ENCODE peak calls at places on chromosomes 11 and 22, in nine cellular contexts. V is brain microvascular endothelial cell; U is PC-3; K is CD8-positive, alpha-beta memory T cell; F is body of pancreas; E is upper lobe of right lung; Y is PC-9; M is cardiac muscle cell; G is iPS DF 6.9. R is an unnamed sample.

GRCh38 chr22:50733521-50734342 is 4.3 kb upstream of the ACR start:
- DNase-seq in V (no peak), U (no peak), K (no peak), F (no peak), E (peak; percentile 55), Y (no peak), M (no peak), G (no peak), R (no peak)

GRCh38 chr22:19730662-19731360 is 7.5 kb downstream of the GP1BB start:
- DNase-seq in V (peak; percentile 43), U (peak; percentile 73), K (peak; percentile 71), F (peak; percentile 81), E (peak; percentile 91), Y (no peak), M (peak; percentile 91), G (no peak), R (peak; percentile 85)

GRCh38 chr11:69330330-69330729 is 36.4 kb downstream of the MYEOV start:
- DNase-seq in V (no peak), U (no peak), K (no peak), F (no peak), E (no peak), Y (no peak), M (no peak), G (no peak), R (no peak)

GRCh38 chr11:85827768-85828639 is 17.1 kb upstream of the SYTL2 start:
- DNase-seq in V (peak; percentile 84), U (peak; percentile 97), K (peak; percentile 67), F (no peak), E (no peak), Y (peak; percentile 99), M (peak; percentile 20), G (no peak), R (peak; percentile 71)

GRCh38 chr11:450809-451451 is 851 bp downstream of the PTDSS2 start:
- DNase-seq in V (peak; percentile 60), U (peak; percentile 55), K (peak; percentile 85), F (peak; percentile 76), E (peak; percentile 86), Y (peak; percentile 52), M (peak; percentile 70), G (no peak), R (peak; percentile 53)

GRCh38 chr11:74687237-74688005 is 43.8 kb downstream of the CHRDL2 start:
- DNase-seq in V (no peak), U (peak; percentile 22), K (no peak), F (no peak), E (peak; percentile 30), Y (no peak), M (no peak), G (no peak), R (no peak)

GRCh38 chr22:23315341-23315917 is 135.1 kb downstream of the BCR start:
- DNase-seq in V (peak; percentile 66), U (peak; percentile 35), K (peak; percentile 13), F (peak; percentile 56), E (peak; percentile 80), Y (no peak), M (peak; percentile 69), G (no peak), R (peak; percentile 39)

GRCh38 chr11:94563176-94563847 is 3.9 kb upstream of the PIWIL4 start:
- DNase-seq in V (peak; percentile 59), U (peak; percentile 76), K (no peak), F (no peak), E (no peak), Y (peak; percentile 59), M (peak; percentile 45), G (no peak), R (no peak)

GRCh38 chr11:78770931-78771330 is 196.3 kb upstream of the NARS2 start:
- DNase-seq in V (no peak), U (no peak), K (no peak), F (no peak), E (no peak), Y (no peak), M (no peak), G (no peak), R (no peak)

GRCh38 chr11:46529086-46529905 is 64.5 kb downstream of the AMBRA1 start:
- DNase-seq in V (peak; percentile 45), U (peak; percentile 65), K (peak; percentile 62), F (peak; percentile 64), E (peak; percentile 67), Y (peak; percentile 43), M (peak; percentile 81), G (peak; percentile 64), R (peak; percentile 53)

GRCh38 chr11:87879118-87879517 is 296.1 kb downstream of the RAB38 start:
- DNase-seq in V (peak; percentile 43), U (peak; percentile 63), K (no peak), F (no peak), E (no peak), Y (no peak), M (no peak), G (no peak), R (no peak)

GRCh38 chr22:46104170-46104880 is 46.0 kb upstream of the PPARA start:
- DNase-seq in V (no peak), U (no peak), K (no peak), F (peak; percentile 87), E (no peak), Y (no peak), M (no peak), G (no peak), R (no peak)

GRCh38 chr22:20224917-20225692 is 43.0 kb downstream of the RTN4R start:
- DNase-seq in V (no peak), U (no peak), K (no peak), F (no peak), E (no peak), Y (no peak), M (no peak), G (no peak), R (no peak)

DNA sequence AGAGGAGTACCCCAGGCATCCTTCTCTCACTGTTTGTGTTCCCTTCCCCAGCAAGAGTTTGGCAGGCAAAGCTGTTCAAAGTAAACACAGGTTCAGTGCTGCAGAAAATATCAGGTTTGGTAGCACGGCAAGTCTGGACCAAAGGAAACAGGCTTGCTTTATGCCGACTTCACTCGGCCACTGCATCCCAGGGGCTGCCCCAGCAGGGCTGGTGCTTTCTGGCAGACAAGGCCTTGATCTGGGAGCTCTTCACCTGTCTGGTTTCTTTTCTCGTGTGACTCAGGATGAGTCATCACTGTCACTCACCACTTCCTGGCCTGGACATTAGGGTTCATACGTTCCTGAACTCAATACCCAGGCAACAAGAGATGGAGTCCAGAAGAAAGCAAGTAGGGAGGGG is 52.6 kb upstream of the NAV2 start:
- DNase-seq in V (peak; percentile 70), U (peak; percentile 97), K (peak; percentile 2), F (no peak), E (no peak), Y (peak; percentile 92), M (no peak), G (no peak), R (no peak)
- H3K27ac ChIP-seq in V (no peak overlapping the region), U (peak overlapping the region; percentile 51), K (no peak overlapping the region), F (no peak overlapping the region), E (no peak overlapping the region), Y (peak overlapping the region; percentile 63), M (no peak overlapping the region), G (no peak overlapping the region), R (no peak overlapping the region)

GRCh38 chr22:18068381-18068988 is 9.3 kb upstream of the PEX26 start:
- DNase-seq in V (no peak), U (no peak), K (no peak), F (no peak), E (peak; percentile 10), Y (no peak), M (peak; percentile 61), G (no peak), R (no peak)

GRCh38 chr22:18067548-18068341 is 10.0 kb upstream of the PEX26 start:
- DNase-seq in V (no peak), U (no peak), K (no peak), F (no peak), E (peak; percentile 47), Y (no peak), M (no peak), G (no peak), R (no peak)

GRCh38 chr22:18070041-18070440 is 7.7 kb upstream of the PEX26 start:
- DNase-seq in V (no peak), U (no peak), K (no peak), F (no peak), E (no peak), Y (no peak), M (no peak), G (no peak), R (no peak)

GRCh38 chr22:18070556-18071306 is 7.1 kb upstream of the PEX26 start:
- DNase-seq in V (no peak), U (peak; percentile 46), K (no peak), F (no peak), E (peak; percentile 25), Y (no peak), M (no peak), G (no peak), R (no peak)

DNA sequence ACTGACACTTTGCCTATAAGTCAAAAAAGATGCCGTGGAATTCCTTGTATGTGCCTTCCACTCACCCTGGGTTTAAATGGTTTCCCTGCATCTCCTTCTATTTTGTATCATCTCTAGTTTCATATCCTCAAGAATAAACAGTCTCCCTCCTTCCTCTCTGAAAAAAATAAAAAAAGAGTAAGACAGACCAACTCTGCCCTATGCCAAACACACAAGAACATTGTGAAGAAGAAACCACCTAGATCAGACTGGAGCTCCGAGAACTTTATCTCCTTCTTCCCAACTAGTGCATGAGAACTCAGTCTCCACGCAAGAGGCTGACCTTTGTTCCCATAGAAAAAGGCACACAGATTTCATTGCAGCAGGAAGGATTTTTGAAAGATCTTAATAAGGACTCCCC is 8.8 kb upstream of the PEX26 start:
- DNase-seq in V (no peak), U (no peak), K (no peak), F (no peak), E (peak; percentile 0), Y (no peak), M (no peak), G (no peak), R (no peak)
- H3K36me3 ChIP-seq in V (no peaks in the 10 kb centered on the region), U (no peaks in the 10 kb centered on the region), K (no peaks in the 10 kb centered on the region), F (no peaks in the 10 kb centered on the region), E (no peaks in the 10 kb centered on the region), Y (no peaks in the 10 kb centered on the region), M (no peaks in the 10 kb centered on the region), G (no peaks in the 10 kb centered on the region), R (no peaks in the 10 kb centered on the region)

GRCh38 chr11:66336234-66337102 is at the start of gene RIN1:
- DNase-seq in V (peak; percentile 98), U (peak; percentile 95), K (peak; percentile 57), F (peak; percentile 75), E (peak; percentile 78), Y (peak; percentile 92), M (peak; percentile 58), G (no peak), R (no peak)
- H3K27ac ChIP-seq in V (peak within 1 kb of the TSS; percentile 97), U (peak within 1 kb of the TSS; percentile 96), K (peak within 1 kb of the TSS; percentile 6), F (peak within 1 kb of the TSS; percentile 31), E (peak within 1 kb of the TSS; percentile 75), Y (peak within 1 kb of the TSS; percentile 65), M (peak within 1 kb of the TSS; percentile 14), G (no peak within 1 kb of the TSS), R (peak within 1 kb of the TSS; percentile 70)

DNA sequence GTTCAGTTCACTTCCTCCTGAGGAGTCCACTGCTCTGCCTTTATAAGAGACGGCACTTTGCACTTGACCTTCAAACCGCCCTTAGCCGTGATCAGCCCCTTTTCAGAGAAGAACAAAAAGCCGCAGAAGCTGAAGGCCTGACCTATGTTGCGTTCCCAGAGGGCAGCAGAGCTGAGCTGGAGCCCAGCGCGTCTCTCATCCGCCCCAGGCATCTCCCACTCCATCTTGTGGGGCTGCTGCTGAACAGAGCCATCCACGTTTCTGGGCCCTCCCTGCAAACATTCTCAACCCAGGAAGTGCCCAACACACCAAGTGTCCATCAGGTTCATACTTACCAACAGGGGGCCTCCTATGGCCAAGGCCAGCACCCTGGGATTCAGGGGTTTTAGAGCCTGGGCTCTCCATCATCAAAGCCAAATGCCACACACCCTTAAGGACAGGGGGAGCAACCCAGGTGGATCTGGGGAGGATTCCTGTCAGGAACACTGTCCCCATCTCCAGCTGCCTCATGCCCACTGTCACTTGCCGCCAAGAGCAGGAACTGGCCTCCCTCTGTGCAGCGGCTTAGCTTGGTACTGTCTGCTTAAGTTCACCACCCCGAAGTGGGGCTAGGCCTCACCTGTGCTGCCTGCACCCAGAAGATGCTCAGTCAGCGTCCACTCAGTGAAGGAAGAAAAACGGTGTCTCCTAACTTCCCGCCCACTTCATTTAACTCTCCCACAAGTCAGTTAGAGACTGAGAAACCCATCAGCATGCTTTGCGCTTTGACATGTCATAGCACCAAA is 16.0 kb upstream of the EFCAB6 start:
- DNase-seq in V (no peak), U (no peak), K (no peak), F (no peak), E (no peak), Y (no peak), M (no peak), G (no peak), R (no peak)
- H3K36me3 ChIP-seq in V (no peaks in the 10 kb centered on the region), U (no peaks in the 10 kb centered on the region), K (no peaks in the 10 kb centered on the region), F (no peaks in the 10 kb centered on the region), E (no peaks in the 10 kb centered on the region), Y (no peaks in the 10 kb centered on the region), M (no peaks in the 10 kb centered on the region), G (peaks cover 3% of the 10 kb centered on the region), R (no peaks in the 10 kb centered on the region)

R was measured in naive thymus-derived CD4-positive, alpha-beta T cell.